ENCODE peak calls at places on chromosome 6, in ten cellular contexts. N, H, M, G, R, I, W, K, S and D are unnamed samples.
A peak's percentile ranks its signal among the peaks of the same experiment; 100 is the strongest.

GRCh38 chr6:13488015-13488895 is 855 bp upstream of the GFOD1 start:
- DNase-seq in I (peak; percentile 59), G (peak; percentile 32), K (peak; percentile 53), M (peak; percentile 40), N (peak; percentile 62), R (peak; percentile 71), H (no peak), W (peak; percentile 77), S (peak; percentile 38), D (peak; percentile 23)

GRCh38 chr6:83594936-83595335 is 82.6 kb downstream of the PRSS35 start:
- DNase-seq in W (no peak), S (no peak), M (no peak), I (no peak), K (peak; percentile 1), H (no peak), N (no peak), R (no peak), G (no peak), D (no peak)

GRCh38 chr6:85865665-85866372 is 223.1 kb upstream of the SYNCRIP start:
- DNase-seq in I (no peak), S (no peak), K (peak; percentile 65), R (no peak), H (no peak), W (no peak), N (peak; percentile 84), M (peak; percentile 78), G (peak; percentile 11), D (no peak)

GRCh38 chr6:10429638-10430427 is 15.0 kb upstream of the TFAP2A start:
- DNase-seq in K (peak; percentile 30), M (peak; percentile 42), W (no peak), I (no peak), N (peak; percentile 66), H (no peak), R (no peak), G (no peak), S (no peak), D (no peak)

GRCh38 chr6:4677011-4677750 is 99.0 kb upstream of the CDYL start:
- DNase-seq in M (no peak), R (no peak), W (no peak), I (no peak), H (no peak), N (no peak), K (no peak), S (no peak), G (no peak), D (no peak)

GRCh38 chr6:137467211-137467610 is 27.0 kb downstream of the OLIG3 start:
- DNase-seq in S (no peak), N (no peak), R (no peak), H (no peak), I (no peak), M (no peak), K (no peak), G (no peak), W (no peak), D (no peak)

GRCh38 chr6:105199711-105200110 is 19.9 kb upstream of the POPDC3 start:
- DNase-seq in G (no peak), M (no peak), W (peak; percentile 66), H (no peak), S (no peak), R (no peak), I (no peak), K (no peak), N (no peak), D (no peak)

GRCh38 chr6:69866351-69867074 is at the start of gene COL19A1:
- DNase-seq in M (no peak), S (peak; percentile 17), W (peak; percentile 68), R (peak; percentile 41), K (no peak), H (no peak), I (peak; percentile 32), G (no peak), N (no peak), D (peak; percentile 58)

GRCh38 chr6:52507557-52508260 is 69.2 kb downstream of the TRAM2 start:
- DNase-seq in R (no peak), M (peak; percentile 97), N (peak; percentile 87), I (no peak), H (no peak), W (no peak), G (no peak), K (peak; percentile 72), S (no peak), D (no peak)

GRCh38 chr6:39266375-39266774 is 37.1 kb upstream of the KCNK5 start:
- DNase-seq in M (no peak), G (no peak), W (no peak), S (no peak), R (no peak), K (no peak), N (no peak), I (peak; percentile 44), H (no peak), D (no peak)

GRCh38 chr6:74671558-74672025 is 534.3 kb downstream of the COL12A1 start:
- DNase-seq in G (no peak), I (no peak), W (no peak), N (peak; percentile 65), S (no peak), R (no peak), M (peak; percentile 96), H (no peak), K (peak; percentile 97), D (no peak)

GRCh38 chr6:41428995-41429417 is 93.6 kb downstream of the NCR2 start:
- DNase-seq in N (peak; percentile 13), K (peak; percentile 55), G (no peak), S (no peak), I (peak; percentile 35), M (peak; percentile 63), W (no peak), R (peak; percentile 46), H (no peak), D (no peak)

GRCh38 chr6:41426438-41426851 is 91.0 kb downstream of the NCR2 start:
- DNase-seq in M (no peak), R (no peak), I (no peak), S (no peak), N (no peak), K (no peak), G (no peak), H (no peak), W (no peak), D (no peak)

GRCh38 chr6:41428402-41428994 is 93.1 kb downstream of the NCR2 start:
- DNase-seq in K (no peak), R (no peak), M (no peak), G (no peak), S (no peak), W (no peak), H (no peak), N (no peak), I (peak; percentile 51), D (no peak)

GRCh38 chr6:41426888-41427641 is 91.7 kb downstream of the NCR2 start:
- DNase-seq in N (no peak), G (no peak), I (no peak), H (no peak), K (no peak), M (no peak), R (no peak), W (no peak), S (no peak), D (no peak)

DNA sequence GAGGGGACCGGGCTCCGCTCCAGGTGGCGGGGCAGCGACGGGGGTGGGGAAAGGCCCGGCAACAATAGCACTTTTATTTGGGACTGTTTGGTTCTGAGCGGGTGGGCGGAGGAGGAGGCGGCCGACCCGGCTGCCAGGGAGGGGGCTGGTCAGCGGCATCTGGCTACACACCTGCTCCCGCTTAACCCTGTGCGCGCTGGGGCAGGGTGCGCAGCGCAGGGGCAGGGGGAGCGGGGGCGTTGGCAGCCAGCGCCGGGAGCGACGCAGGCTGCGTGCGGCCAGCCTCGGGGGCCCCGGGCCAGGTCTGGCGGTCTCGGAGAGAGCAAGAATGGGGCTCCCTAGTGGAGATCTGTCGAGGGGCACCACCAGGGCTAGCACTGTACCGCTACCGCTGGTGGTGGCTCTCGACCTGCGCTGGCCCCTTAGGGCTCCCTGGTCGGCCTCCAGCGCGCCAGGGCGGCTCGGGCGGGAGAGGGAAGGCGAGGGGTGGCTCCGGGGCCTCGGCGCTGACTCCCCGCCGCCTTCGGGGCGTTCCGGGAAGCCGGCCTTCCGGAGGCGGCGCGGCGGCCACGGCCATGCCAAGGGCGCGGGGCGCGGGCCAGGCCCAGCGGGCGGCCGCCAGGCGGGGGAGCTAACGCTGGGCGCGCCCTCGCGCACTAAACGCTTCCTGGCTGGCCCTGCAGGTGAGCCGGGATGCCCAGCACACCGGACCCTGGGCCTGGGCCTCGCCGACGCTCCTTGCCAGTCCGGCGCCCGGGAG is 92.4 kb downstream of the NCR2 start:
- DNase-seq in H (no peak), N (no peak), R (peak; percentile 68), I (peak; percentile 63), W (peak; percentile 68), G (no peak), M (no peak), S (no peak), K (no peak), D (no peak)
- H3K4me3 ChIP-seq in H (peak overlapping the region; percentile 38), N (peak overlapping the region; percentile 30), R (peak overlapping the region; percentile 57), I (peak overlapping the region; percentile 46), W (peak overlapping the region; percentile 67), G (peak overlapping the region; percentile 52), M (peak overlapping the region; percentile 7), S (no peak overlapping the region), K (no peak overlapping the region), D (no peak overlapping the region)

DNA sequence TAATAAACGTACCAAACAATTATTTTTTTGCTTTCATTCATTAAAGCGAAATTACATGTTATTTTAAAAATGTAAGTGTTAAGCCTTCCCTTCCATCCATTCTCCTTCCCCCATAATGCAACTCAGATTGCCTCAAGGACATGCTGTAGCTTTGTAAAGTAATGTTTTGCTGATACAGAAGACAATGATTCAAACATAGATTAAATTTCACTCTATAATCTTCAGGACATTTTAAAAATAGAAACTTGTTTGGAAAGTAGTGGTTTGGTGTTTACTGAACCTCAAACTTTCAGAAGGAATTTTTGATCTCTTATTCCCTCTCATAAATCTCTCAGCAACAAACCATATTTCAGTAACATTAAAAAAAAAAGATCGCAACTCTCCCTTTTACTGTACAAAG is 350.9 kb upstream of the HSF2 start:
- DNase-seq in M (peak; percentile 25), K (no peak), R (no peak), H (no peak), S (no peak), G (no peak), I (no peak), W (no peak), N (no peak), D (no peak)
- H3K4me3 ChIP-seq in M (peak overlapping the region; percentile 23), K (no peak overlapping the region), R (no peak overlapping the region), H (no peak overlapping the region), S (no peak overlapping the region), G (no peak overlapping the region), I (no peak overlapping the region), W (no peak overlapping the region), N (no peak overlapping the region), D (no peak overlapping the region)

DNA sequence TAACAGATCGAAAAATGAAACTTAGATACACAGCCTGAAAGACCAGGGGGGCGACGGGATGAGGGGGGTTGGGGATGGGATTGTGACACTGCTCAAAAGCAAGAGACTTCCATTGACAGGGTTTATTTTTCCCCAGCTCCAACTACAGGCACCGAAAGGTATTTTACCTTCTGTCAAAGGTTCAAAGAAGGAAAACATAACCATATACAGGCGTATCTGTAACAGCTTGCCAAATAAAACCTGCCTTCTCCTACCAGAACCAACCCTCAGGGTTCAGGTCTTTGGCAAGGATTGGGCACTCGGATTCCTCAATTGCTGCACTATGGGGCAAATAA is 1.3 kb downstream of the EPHA7 start:
- DNase-seq in N (no peak), H (no peak), G (no peak), M (no peak), I (no peak), W (no peak), S (no peak), K (no peak), R (no peak), D (no peak)
- H3K4me3 ChIP-seq in N (peak overlapping the region; percentile 57), H (peak overlapping the region; percentile 76), G (peak overlapping the region; percentile 49), M (no peak overlapping the region), I (peak overlapping the region; percentile 50), W (peak overlapping the region; percentile 73), S (no peak overlapping the region), K (peak overlapping the region; percentile 78), R (peak overlapping the region; percentile 58), D (peak overlapping the region; percentile 51)

GRCh38 chr6:29791786-29792122 is 35.9 kb upstream of the HLA-G start:
- DNase-seq in G (no peak), K (no peak), N (no peak), S (no peak), I (no peak), W (no peak), R (no peak), M (no peak), H (no peak), D (no peak)
- H3K4me3 ChIP-seq in G (peak overlapping the region; percentile 57), K (no peak overlapping the region), N (no peak overlapping the region), S (peak overlapping the region; percentile 24), I (peak overlapping the region; percentile 30), W (peak overlapping the region; percentile 70), R (peak overlapping the region; percentile 87), M (peak overlapping the region; percentile 57), H (peak overlapping the region; percentile 46), D (no peak overlapping the region)